ENCODE peak calls at places on chromosomes 7 and 10, in nine cellular contexts. C is activated CD8-positive, alpha-beta memory T cell treated with anti-CD3 and anti-CD28 coated beads, Interleukin-2, amount 50 U/mL, for 4 hours; S is IMR-90; N is anterior cingulate cortex; X is activated naive CD4-positive, alpha-beta T cell; R is foreskin fibroblast; D is GM12892; I is NCI-H226; F is brain microvascular endothelial cell. O is an unnamed sample.

GRCh38 chr7:133486-133885 is 58.9 kb upstream of the FAM20C start:
- DNase-seq in F (no peak), N (no peak), D (no peak), S (no peak), C (no peak), I (no peak), X (no peak), R (no peak), O (no peak)

GRCh38 chr10:109919224-109919623 is 4.1 kb downstream of the XPNPEP1 start:
- DNase-seq in N (no peak), S (no peak), C (no peak), X (no peak), I (no peak), F (no peak), R (no peak), D (no peak), O (no peak)

GRCh38 chr7:43692582-43693373 is 36.5 kb downstream of the COA1 start:
- DNase-seq in I (peak; percentile 62), R (no peak), N (no peak), F (no peak), D (no peak), C (no peak), X (no peak), S (peak; percentile 35), O (no peak)

GRCh38 chr10:26779176-26779860 is 81.4 kb downstream of the ABI1 start:
- DNase-seq in D (no peak), F (no peak), I (peak; percentile 13), N (no peak), C (no peak), X (no peak), S (no peak), R (no peak), O (no peak)

GRCh38 chr7:78379148-78379547 is 580.6 kb downstream of the PHTF2 start:
- DNase-seq in C (no peak), D (no peak), R (peak; percentile 9), S (peak; percentile 68), X (no peak), I (no peak), N (no peak), F (no peak), O (no peak)

GRCh38 chr10:73251683-73252444 is 580 bp downstream of the MRPS16 start:
- DNase-seq in R (no peak), X (no peak), C (no peak), F (no peak), S (no peak), I (no peak), N (no peak), D (no peak), O (no peak)

GRCh38 chr7:37116043-37116701 is 332.5 kb downstream of the ELMO1 start:
- DNase-seq in X (no peak), R (no peak), C (no peak), I (no peak), N (no peak), F (no peak), D (no peak), S (no peak), O (no peak)

GRCh38 chr10:89481662-89482061 is 53.7 kb downstream of the SLC16A12 start:
- DNase-seq in I (peak; percentile 85), D (no peak), R (peak; percentile 82), F (peak; percentile 77), S (peak; percentile 93), N (no peak), C (no peak), X (no peak), O (no peak)

GRCh38 chr7:32879460-32879859 is 12.1 kb downstream of the KBTBD2 start:
- DNase-seq in C (no peak), X (no peak), I (peak; percentile 16), F (no peak), R (no peak), N (no peak), S (no peak), D (no peak), O (no peak)

GRCh38 chr7:150791304-150791703 is 8.9 kb downstream of the TMEM176B start:
- DNase-seq in I (no peak), N (no peak), D (no peak), R (no peak), F (no peak), X (no peak), S (no peak), C (no peak), O (no peak)

GRCh38 chr7:144659211-144659610 is 176.6 kb downstream of the TPK1 start:
- DNase-seq in D (no peak), C (no peak), R (no peak), N (no peak), F (no peak), S (no peak), I (no peak), X (no peak), O (no peak)

GRCh38 chr10:13969118-13969791 is 361.5 kb downstream of the FRMD4A start:
- DNase-seq in R (no peak), S (no peak), C (no peak), X (no peak), F (no peak), D (no peak), I (peak; percentile 87), N (no peak), O (no peak)

GRCh38 chr7:71780282-71780681 is 631.9 kb downstream of the CALN1 start:
- DNase-seq in X (no peak), S (no peak), N (no peak), R (no peak), I (no peak), D (no peak), C (no peak), F (no peak), O (no peak)

GRCh38 chr7:27958933-27959548 is 219.1 kb downstream of the TAX1BP1 start:
- DNase-seq in R (no peak), I (no peak), D (no peak), S (no peak), N (no peak), X (no peak), C (no peak), F (no peak), O (no peak)

GRCh38 chr10:71546220-71546619 is 149.5 kb downstream of the CDH23 start:
- DNase-seq in N (no peak), R (no peak), C (no peak), D (no peak), F (no peak), X (no peak), S (no peak), I (no peak), O (no peak)

GRCh38 chr7:45701701-45702460 is 127.7 kb downstream of the ADCY1 start:
- DNase-seq in N (no peak), X (no peak), F (no peak), R (no peak), I (no peak), D (no peak), C (no peak), S (no peak), O (no peak)